ENCODE peak calls at places on chromosome 18, in eight cellular contexts. K is activated naive CD4-positive, alpha-beta T cell treated with anti-CD3 and anti-CD28 coated beads, Interleukin-2, amount 10 ng/mL, durations not matched to agents 7 days and 5 days; Q is left ventricle myocardium inferior; T is lung microvascular endothelial cell; I is EH; X is heart right ventricle; A is left ventricle myocardium superior; G is hippocampal formation. R is an unnamed sample.

GRCh38 chr18:2978626-2979025 is 34.3 kb downstream of the LPIN2 start:
- DNase-seq in A (no peak), I (peak), K (no peak), G (no peak), Q (no peak), T (no peak), X (no peak), R (no peak)

GRCh38 chr18:54983041-54983686 is 23.9 kb upstream of the CCDC68 start:
- DNase-seq in I (peak), T (peak), K (no peak), Q (no peak), G (no peak), A (no peak), X (no peak), R (peak)

GRCh38 chr18:67742954-67743353 is 226.4 kb upstream of the DSEL start:
- DNase-seq in I (no peak), K (no peak), T (no peak), Q (no peak), X (no peak), G (no peak), A (no peak), R (no peak)

GRCh38 chr18:52700757-52701156 is 360.8 kb downstream of the DCC start:
- DNase-seq in K (no peak), Q (no peak), I (no peak), A (no peak), T (no peak), X (no peak), G (no peak), R (no peak)

GRCh38 chr18:58389745-58390144 is 239.1 kb downstream of the ALPK2 start:
- DNase-seq in Q (no peak), A (no peak), G (no peak), T (no peak), X (no peak), K (no peak), I (no peak), R (no peak)

GRCh38 chr18:55856191-55856590 is 268.2 kb upstream of the TCF4 start:
- DNase-seq in G (no peak), I (peak), A (no peak), T (no peak), X (no peak), Q (no peak), K (no peak), R (peak)

GRCh38 chr18:60070631-60071030 is 170.8 kb downstream of the PMAIP1 start:
- DNase-seq in T (no peak), K (no peak), X (no peak), Q (no peak), G (no peak), I (peak), A (no peak), R (no peak)

GRCh38 chr18:31931886-31932240 is 11.1 kb downstream of the TRAPPC8 start:
- DNase-seq in I (peak), X (no peak), Q (no peak), T (no peak), K (no peak), A (no peak), G (no peak), R (no peak)

GRCh38 chr18:64372850-64373249 is 224.0 kb upstream of the LINC00305 start:
- DNase-seq in I (no peak), T (no peak), G (no peak), A (no peak), Q (no peak), K (no peak), X (no peak), R (no peak)

GRCh38 chr18:49613741-49614151 is 51.9 kb downstream of the LIPG start:
- DNase-seq in A (no peak), X (no peak), I (no peak), Q (no peak), G (no peak), K (no peak), T (no peak), R (no peak)

GRCh38 chr18:75161629-75162028 is 47.3 kb downstream of the PTGR3 start:
- DNase-seq in A (no peak), X (no peak), T (peak), K (peak), G (peak), Q (peak), I (peak), R (no peak)

R was measured in glomerular endothelial cell.